ENCODE peak calls at places on chromosomes 11 and 22, in ten cellular contexts. One of them, this sample, is unnamed. For H3K27me3, the result is how much of the 10 kb centered on the place peaks cover.

GRCh38 chr22:19490628-19491230 is 11.0 kb downstream of the CDC45 start:
- DNase-seq in ovary: no peak
- DNase-seq in H9: no peak
- DNase-seq in mammary epithelial cell: no peak
- DNase-seq in tibial artery: no peak
- DNase-seq in lung: no peak
- DNase-seq in body of pancreas: no peak
- DNase-seq in upper lobe of left lung: no peak
- DNase-seq in CD4-positive, alpha-beta T cell: no peak
- DNase-seq in left lung: no peak
- DNase-seq in this sample: no peak

GRCh38 chr11:12817681-12818332 is 143.6 kb downstream of the TEAD1 start:
- DNase-seq in ovary: no peak
- DNase-seq in H9: no peak
- DNase-seq in mammary epithelial cell: peak
- DNase-seq in tibial artery: no peak
- DNase-seq in lung: no peak
- DNase-seq in body of pancreas: no peak
- DNase-seq in upper lobe of left lung: no peak
- DNase-seq in CD4-positive, alpha-beta T cell: no peak
- DNase-seq in left lung: no peak
- DNase-seq in this sample: no peak

GRCh38 chr11:82869657-82870056 is 30.6 kb downstream of the PRCP start:
- DNase-seq in ovary: no peak
- DNase-seq in H9: no peak
- DNase-seq in mammary epithelial cell: peak
- DNase-seq in tibial artery: peak
- DNase-seq in lung: no peak
- DNase-seq in body of pancreas: no peak
- DNase-seq in upper lobe of left lung: peak
- DNase-seq in CD4-positive, alpha-beta T cell: no peak
- DNase-seq in left lung: no peak
- DNase-seq in this sample: no peak

GRCh38 chr11:119352857-119353260 is 6.4 kb upstream of the MFRP start:
- DNase-seq in ovary: peak
- DNase-seq in H9: peak
- DNase-seq in mammary epithelial cell: no peak
- DNase-seq in tibial artery: no peak
- DNase-seq in lung: no peak
- DNase-seq in body of pancreas: peak
- DNase-seq in upper lobe of left lung: no peak
- DNase-seq in CD4-positive, alpha-beta T cell: no peak
- DNase-seq in left lung: no peak
- DNase-seq in this sample: no peak

GRCh38 chr11:99589771-99590170 is 569.0 kb downstream of the CNTN5 start:
- DNase-seq in ovary: no peak
- DNase-seq in H9: no peak
- DNase-seq in mammary epithelial cell: no peak
- DNase-seq in tibial artery: no peak
- DNase-seq in lung: no peak
- DNase-seq in body of pancreas: no peak
- DNase-seq in upper lobe of left lung: no peak
- DNase-seq in CD4-positive, alpha-beta T cell: no peak
- DNase-seq in left lung: no peak
- DNase-seq in this sample: no peak

GRCh38 chr11:131626761-131627160 is 256.3 kb downstream of the NTM start:
- DNase-seq in ovary: no peak
- DNase-seq in H9: no peak
- DNase-seq in mammary epithelial cell: no peak
- DNase-seq in tibial artery: no peak
- DNase-seq in lung: no peak
- DNase-seq in body of pancreas: no peak
- DNase-seq in upper lobe of left lung: no peak
- DNase-seq in CD4-positive, alpha-beta T cell: no peak
- DNase-seq in left lung: no peak
- DNase-seq in this sample: no peak

GRCh38 chr11:93089474-93090102 is 108.2 kb downstream of the SLC36A4 start:
- DNase-seq in ovary: no peak
- DNase-seq in H9: peak
- DNase-seq in mammary epithelial cell: peak
- DNase-seq in tibial artery: peak
- DNase-seq in lung: no peak
- DNase-seq in body of pancreas: peak
- DNase-seq in upper lobe of left lung: peak
- DNase-seq in CD4-positive, alpha-beta T cell: no peak
- DNase-seq in left lung: no peak
- DNase-seq in this sample: no peak

GRCh38 chr11:2178906-2179494 is 7.4 kb upstream of the TH start:
- DNase-seq in ovary: no peak
- DNase-seq in H9: no peak
- DNase-seq in mammary epithelial cell: peak
- DNase-seq in tibial artery: no peak
- DNase-seq in lung: no peak
- DNase-seq in body of pancreas: peak
- DNase-seq in upper lobe of left lung: no peak
- DNase-seq in CD4-positive, alpha-beta T cell: no peak
- DNase-seq in left lung: no peak
- DNase-seq in this sample: no peak

GRCh38 chr22:44569516-44569915 is 71.5 kb upstream of the RTL6 start:
- DNase-seq in ovary: peak
- DNase-seq in H9: no peak
- DNase-seq in mammary epithelial cell: no peak
- DNase-seq in tibial artery: no peak
- DNase-seq in lung: no peak
- DNase-seq in body of pancreas: no peak
- DNase-seq in upper lobe of left lung: no peak
- DNase-seq in CD4-positive, alpha-beta T cell: no peak
- DNase-seq in left lung: peak
- DNase-seq in this sample: peak

GRCh38 chr11:107999759-108000455 is 8.8 kb upstream of the CUL5 start:
- DNase-seq in ovary: no peak
- DNase-seq in H9: peak
- DNase-seq in mammary epithelial cell: peak
- DNase-seq in tibial artery: no peak
- DNase-seq in lung: no peak
- DNase-seq in body of pancreas: peak
- DNase-seq in upper lobe of left lung: no peak
- DNase-seq in CD4-positive, alpha-beta T cell: peak
- DNase-seq in left lung: no peak
- DNase-seq in this sample: no peak

GRCh38 chr11:62622476-62622875 is 690 bp upstream of the B3GAT3 start:
- DNase-seq in ovary: no peak
- DNase-seq in H9: no peak
- DNase-seq in mammary epithelial cell: no peak
- DNase-seq in tibial artery: no peak
- DNase-seq in lung: no peak
- DNase-seq in body of pancreas: no peak
- DNase-seq in upper lobe of left lung: no peak
- DNase-seq in CD4-positive, alpha-beta T cell: no peak
- DNase-seq in left lung: no peak
- DNase-seq in this sample: no peak

GRCh38 chr11:62627718-62628117 is 5.9 kb upstream of the B3GAT3 start:
- DNase-seq in ovary: no peak
- DNase-seq in H9: no peak
- DNase-seq in mammary epithelial cell: no peak
- DNase-seq in tibial artery: no peak
- DNase-seq in lung: no peak
- DNase-seq in body of pancreas: no peak
- DNase-seq in upper lobe of left lung: no peak
- DNase-seq in CD4-positive, alpha-beta T cell: no peak
- DNase-seq in left lung: no peak
- DNase-seq in this sample: no peak

GRCh38 chr11:62621027-62621566 is 689 bp downstream of the B3GAT3 start:
- DNase-seq in ovary: no peak
- DNase-seq in H9: no peak
- DNase-seq in mammary epithelial cell: no peak
- DNase-seq in tibial artery: no peak
- DNase-seq in lung: no peak
- DNase-seq in body of pancreas: no peak
- DNase-seq in upper lobe of left lung: no peak
- DNase-seq in CD4-positive, alpha-beta T cell: no peak
- DNase-seq in left lung: no peak
- DNase-seq in this sample: no peak

DNA sequence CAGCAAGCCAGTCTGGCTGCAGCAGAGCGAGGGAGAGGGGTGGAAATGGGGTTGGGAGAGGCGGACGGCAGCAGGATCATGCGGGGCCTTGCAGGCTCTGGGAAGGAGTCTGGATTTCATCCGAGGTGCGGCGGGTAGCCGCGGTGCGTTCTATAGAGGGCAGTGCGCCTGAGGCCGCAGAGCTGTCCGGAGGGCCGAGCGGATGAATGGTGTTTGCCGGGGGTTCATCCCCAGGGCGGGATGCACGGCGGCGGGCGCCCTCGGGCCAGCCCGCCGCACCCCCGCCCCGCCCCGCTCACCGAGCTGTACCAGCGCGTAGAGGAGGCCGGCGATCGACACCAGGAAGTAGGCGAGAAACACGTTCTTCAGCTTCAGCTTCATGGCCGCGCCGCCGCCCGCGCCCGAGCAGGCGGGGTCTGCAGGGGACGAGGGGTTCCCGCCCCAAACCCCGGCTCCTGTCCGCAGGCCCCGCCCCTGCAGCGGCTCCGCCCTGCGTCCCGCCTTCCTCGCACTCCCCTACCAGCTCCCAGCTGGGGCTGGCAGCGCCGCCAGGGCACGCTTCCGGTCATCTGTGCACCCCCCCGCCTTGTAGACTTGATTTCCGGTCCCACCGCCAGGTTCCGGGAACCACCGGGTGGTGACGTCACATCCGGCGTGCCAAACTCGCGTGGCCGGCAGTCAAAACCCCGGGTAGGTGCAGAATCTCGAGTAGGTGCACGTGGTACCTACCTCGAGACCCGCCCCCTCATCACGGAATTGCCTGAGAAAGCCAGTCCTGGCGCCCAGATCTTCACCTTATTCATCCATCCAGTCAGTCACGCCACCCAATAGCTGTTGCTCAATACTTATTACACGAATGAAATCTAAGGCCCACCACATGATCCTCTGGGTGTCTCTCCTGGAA is at the start of gene B3GAT3:
- DNase-seq in ovary: peak
- DNase-seq in H9: peak
- DNase-seq in mammary epithelial cell: peak
- DNase-seq in tibial artery: peak
- DNase-seq in lung: peak
- DNase-seq in body of pancreas: peak
- DNase-seq in upper lobe of left lung: peak
- DNase-seq in CD4-positive, alpha-beta T cell: peak
- DNase-seq in left lung: peak
- DNase-seq in this sample: peak
- TF ChIP-seq CTCF in ovary: peak
- TF ChIP-seq CTCF in H9: no peak
- TF ChIP-seq CTCF in mammary epithelial cell: no peak
- TF ChIP-seq CTCF in tibial artery: no peak
- TF ChIP-seq CTCF in lung: no peak
- TF ChIP-seq CTCF in body of pancreas: no peak
- TF ChIP-seq CTCF in upper lobe of left lung: peak
- TF ChIP-seq CTCF in CD4-positive, alpha-beta T cell: no peak
- TF ChIP-seq CTCF in left lung: no peak
- TF ChIP-seq CTCF in this sample: no peak

GRCh38 chr22:39723899-39724351 is 153.4 kb downstream of the CACNA1I start:
- DNase-seq in ovary: no peak
- DNase-seq in H9: no peak
- DNase-seq in mammary epithelial cell: peak
- DNase-seq in tibial artery: no peak
- DNase-seq in lung: no peak
- DNase-seq in body of pancreas: no peak
- DNase-seq in upper lobe of left lung: no peak
- DNase-seq in CD4-positive, alpha-beta T cell: no peak
- DNase-seq in left lung: no peak
- DNase-seq in this sample: no peak
- H3K27me3 ChIP-seq in ovary: under half
- H3K27me3 ChIP-seq in H9: under half
- H3K27me3 ChIP-seq in mammary epithelial cell: under half
- H3K27me3 ChIP-seq in tibial artery: half or more
- H3K27me3 ChIP-seq in lung: under half
- H3K27me3 ChIP-seq in body of pancreas: under half
- H3K27me3 ChIP-seq in upper lobe of left lung: under half
- H3K27me3 ChIP-seq in CD4-positive, alpha-beta T cell: under half
- H3K27me3 ChIP-seq in left lung: half or more
- H3K27me3 ChIP-seq in this sample: under half

GRCh38 chr11:70445091-70445490 is 46.8 kb downstream of the CTTN start:
- DNase-seq in ovary: no peak
- DNase-seq in H9: no peak
- DNase-seq in mammary epithelial cell: no peak
- DNase-seq in tibial artery: no peak
- DNase-seq in lung: no peak
- DNase-seq in body of pancreas: no peak
- DNase-seq in upper lobe of left lung: no peak
- DNase-seq in CD4-positive, alpha-beta T cell: no peak
- DNase-seq in left lung: peak
- DNase-seq in this sample: no peak

GRCh38 chr11:70443043-70444030 is 45.0 kb downstream of the CTTN start:
- DNase-seq in ovary: no peak
- DNase-seq in H9: no peak
- DNase-seq in mammary epithelial cell: no peak
- DNase-seq in tibial artery: no peak
- DNase-seq in lung: no peak
- DNase-seq in body of pancreas: no peak
- DNase-seq in upper lobe of left lung: no peak
- DNase-seq in CD4-positive, alpha-beta T cell: no peak
- DNase-seq in left lung: peak
- DNase-seq in this sample: no peak

GRCh38 chr11:70454197-70454767 is 56.0 kb downstream of the CTTN start:
- DNase-seq in ovary: no peak
- DNase-seq in H9: no peak
- DNase-seq in mammary epithelial cell: no peak
- DNase-seq in tibial artery: no peak
- DNase-seq in lung: no peak
- DNase-seq in body of pancreas: no peak
- DNase-seq in upper lobe of left lung: no peak
- DNase-seq in CD4-positive, alpha-beta T cell: no peak
- DNase-seq in left lung: no peak
- DNase-seq in this sample: no peak

GRCh38 chr11:70445605-70446004 is 47.3 kb downstream of the CTTN start:
- DNase-seq in ovary: no peak
- DNase-seq in H9: no peak
- DNase-seq in mammary epithelial cell: no peak
- DNase-seq in tibial artery: no peak
- DNase-seq in lung: no peak
- DNase-seq in body of pancreas: no peak
- DNase-seq in upper lobe of left lung: no peak
- DNase-seq in CD4-positive, alpha-beta T cell: no peak
- DNase-seq in left lung: peak
- DNase-seq in this sample: peak

GRCh38 chr11:70448983-70449567 is 50.7 kb downstream of the CTTN start:
- DNase-seq in ovary: no peak
- DNase-seq in H9: no peak
- DNase-seq in mammary epithelial cell: no peak
- DNase-seq in tibial artery: no peak
- DNase-seq in lung: no peak
- DNase-seq in body of pancreas: no peak
- DNase-seq in upper lobe of left lung: no peak
- DNase-seq in CD4-positive, alpha-beta T cell: no peak
- DNase-seq in left lung: no peak
- DNase-seq in this sample: no peak
- TF ChIP-seq CTCF in ovary: no peak
- TF ChIP-seq CTCF in H9: peak
- TF ChIP-seq CTCF in mammary epithelial cell: peak
- TF ChIP-seq CTCF in tibial artery: no peak
- TF ChIP-seq CTCF in lung: no peak
- TF ChIP-seq CTCF in body of pancreas: no peak
- TF ChIP-seq CTCF in upper lobe of left lung: no peak
- TF ChIP-seq CTCF in CD4-positive, alpha-beta T cell: no peak
- TF ChIP-seq CTCF in left lung: no peak
- TF ChIP-seq CTCF in this sample: no peak

GRCh38 chr22:33034753-33035152 is 23.4 kb downstream of the SYN3 start:
- DNase-seq in ovary: no peak
- DNase-seq in H9: peak
- DNase-seq in mammary epithelial cell: no peak
- DNase-seq in tibial artery: no peak
- DNase-seq in lung: no peak
- DNase-seq in body of pancreas: peak
- DNase-seq in upper lobe of left lung: no peak
- DNase-seq in CD4-positive, alpha-beta T cell: no peak
- DNase-seq in left lung: no peak
- DNase-seq in this sample: no peak
- H3K27me3 ChIP-seq in ovary: under half
- H3K27me3 ChIP-seq in H9: under half
- H3K27me3 ChIP-seq in mammary epithelial cell: under half
- H3K27me3 ChIP-seq in tibial artery: under half
- H3K27me3 ChIP-seq in lung: under half
- H3K27me3 ChIP-seq in body of pancreas: under half
- H3K27me3 ChIP-seq in upper lobe of left lung: under half
- H3K27me3 ChIP-seq in CD4-positive, alpha-beta T cell: under half
- H3K27me3 ChIP-seq in left lung: under half
- H3K27me3 ChIP-seq in this sample: under half